ENCODE peak calls at places on chromosomes 12 and 14, in nine cellular contexts. F is ovary, W is pancreas, G is stomach, M is psoas muscle, O is BJ, P is progenitor cell of endocrine pancreas, Q is H9, K is PC-3. T is an unnamed sample.
A peak's percentile ranks its signal among the peaks of the same experiment; 100 is the strongest.

GRCh38 chr12:89138048-89138852 is 214.1 kb downstream of the DUSP6 start:
- DNase-seq in M (no peak), G (no peak), P (no peak), Q (no peak), W (no peak), K (peak; percentile 61), O (no peak), F (no peak), T (no peak)

GRCh38 chr14:61177279-61178225 is 103.6 kb downstream of the TMEM30B start:
- DNase-seq in F (no peak), W (no peak), P (no peak), G (no peak), K (peak; percentile 49), Q (peak; percentile 50), M (no peak), O (no peak), T (no peak)

GRCh38 chr12:79689477-79690155 is 1.1 kb downstream of the PAWR start:
- DNase-seq in O (no peak), W (peak; percentile 84), F (peak; percentile 50), P (peak; percentile 34), G (peak; percentile 49), K (peak; percentile 61), M (peak; percentile 57), Q (peak; percentile 57), T (peak; percentile 45)

GRCh38 chr12:92570056-92570753 is 132.6 kb upstream of the PLEKHG7 start:
- DNase-seq in M (no peak), O (peak; percentile 16), F (peak; percentile 46), K (peak; percentile 91), P (peak; percentile 41), Q (peak; percentile 48), G (peak; percentile 61), W (no peak), T (peak; percentile 48)

GRCh38 chr14:35808076-35808657 is 928 bp downstream of the RALGAPA1 start:
- DNase-seq in O (no peak), G (peak; percentile 38), Q (no peak), M (no peak), F (no peak), P (no peak), W (no peak), K (peak; percentile 67), T (no peak)

GRCh38 chr12:29519585-29520182 is 22.2 kb upstream of the OVCH1 start:
- DNase-seq in F (no peak), Q (no peak), W (no peak), K (peak; percentile 86), M (no peak), O (no peak), G (no peak), P (no peak), T (peak; percentile 43)

GRCh38 chr12:15928870-15929571 is 17.9 kb downstream of the DERA start:
- DNase-seq in G (no peak), Q (no peak), K (no peak), F (no peak), O (no peak), P (no peak), M (no peak), W (no peak), T (no peak)

GRCh38 chr12:59650594-59651229 is 54.9 kb downstream of the SLC16A7 start:
- DNase-seq in M (no peak), F (no peak), Q (no peak), K (no peak), W (no peak), O (no peak), P (no peak), G (no peak), T (no peak)

GRCh38 chr14:74945261-74945851 is 10.0 kb downstream of the PGF start:
- DNase-seq in O (no peak), M (peak; percentile 66), G (no peak), F (no peak), W (peak; percentile 59), K (peak; percentile 49), P (peak; percentile 39), Q (peak; percentile 82), T (peak; percentile 65)

DNA sequence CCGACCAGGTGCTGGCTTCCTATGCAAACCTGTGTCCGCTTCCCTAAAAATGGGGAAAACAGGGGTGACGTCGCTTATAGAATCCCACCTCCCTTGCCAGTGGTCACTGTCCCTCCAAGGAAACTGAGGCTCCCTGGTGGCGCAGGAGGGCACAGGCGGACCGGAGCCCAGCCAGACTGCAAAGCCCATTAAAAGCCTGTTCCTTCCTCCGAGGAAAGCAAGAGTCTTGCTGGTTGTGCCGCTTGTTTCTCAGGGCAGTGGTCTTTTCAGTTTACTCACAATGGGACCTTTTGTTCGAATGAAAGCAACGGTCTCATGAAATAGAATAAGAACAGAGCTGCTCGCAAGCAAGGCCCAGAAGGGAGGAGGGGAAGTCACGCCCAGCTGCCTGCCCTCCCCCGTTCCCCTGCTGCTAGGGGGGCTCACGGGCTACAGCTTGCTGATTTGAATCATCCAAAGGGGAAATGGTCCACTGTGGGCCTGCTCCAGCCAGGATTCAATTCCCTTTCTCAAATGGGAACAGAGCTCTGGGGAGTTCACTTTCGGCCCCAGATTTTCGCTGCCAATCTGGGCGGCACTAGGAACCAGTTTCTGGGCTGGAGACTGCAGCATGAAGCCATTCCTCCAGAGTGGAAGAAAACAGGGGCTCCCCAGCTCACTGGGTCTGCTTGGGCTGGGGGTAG is 4.6 kb upstream of the SELPLG start:
- DNase-seq in F (no peak), O (no peak), W (no peak), M (no peak), K (no peak), G (peak; percentile 22), Q (peak; percentile 78), P (no peak), T (no peak)
- TF ChIP-seq CTCF in F (no peak), O (no peak), W (no peak), M (no peak), K (no peak), G (no peak), Q (no peak), P (no peak), T (no peak)

DNA sequence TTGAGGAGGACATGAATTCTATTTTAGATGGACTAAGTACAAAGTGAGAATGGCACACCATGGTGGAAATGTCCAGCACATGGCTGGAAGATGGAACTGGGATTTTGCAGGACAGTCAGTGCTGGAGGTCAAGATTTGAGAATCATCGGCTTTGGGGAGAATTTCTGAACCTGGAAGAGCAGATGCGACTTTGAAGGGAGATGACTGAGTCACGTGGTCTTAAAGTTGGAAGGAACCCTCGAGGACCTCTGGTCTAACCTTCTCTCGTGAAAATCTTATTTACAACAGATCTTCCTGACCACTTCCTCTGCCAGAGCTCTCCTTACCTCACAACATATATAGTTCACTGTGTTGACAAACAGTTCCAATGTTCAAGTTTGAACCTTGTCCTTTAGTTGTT is 415.4 kb downstream of the ATP23 start:
- DNase-seq in F (no peak), P (no peak), Q (no peak), G (no peak), M (no peak), W (no peak), O (no peak), K (no peak), T (no peak)
- TF ChIP-seq CTCF in F (no peak), P (no peak), Q (no peak), G (no peak), M (no peak), W (no peak), O (no peak), K (no peak), T (no peak)

GRCh38 chr14:52683985-52684520 is 11.3 kb downstream of the ERO1A start:
- DNase-seq in W (no peak), M (no peak), G (no peak), O (no peak), Q (no peak), F (no peak), K (no peak), P (no peak), T (no peak)

GRCh38 chr14:52678591-52678990 is 16.8 kb downstream of the ERO1A start:
- DNase-seq in K (peak; percentile 56), W (no peak), P (no peak), M (no peak), G (no peak), Q (no peak), O (no peak), F (no peak), T (no peak)
- TF ChIP-seq CTCF in K (peak; percentile 76), W (peak; percentile 6), P (peak; percentile 50), M (no peak), G (no peak), Q (peak; percentile 66), O (peak; percentile 15), F (no peak), T (peak; percentile 51)

DNA sequence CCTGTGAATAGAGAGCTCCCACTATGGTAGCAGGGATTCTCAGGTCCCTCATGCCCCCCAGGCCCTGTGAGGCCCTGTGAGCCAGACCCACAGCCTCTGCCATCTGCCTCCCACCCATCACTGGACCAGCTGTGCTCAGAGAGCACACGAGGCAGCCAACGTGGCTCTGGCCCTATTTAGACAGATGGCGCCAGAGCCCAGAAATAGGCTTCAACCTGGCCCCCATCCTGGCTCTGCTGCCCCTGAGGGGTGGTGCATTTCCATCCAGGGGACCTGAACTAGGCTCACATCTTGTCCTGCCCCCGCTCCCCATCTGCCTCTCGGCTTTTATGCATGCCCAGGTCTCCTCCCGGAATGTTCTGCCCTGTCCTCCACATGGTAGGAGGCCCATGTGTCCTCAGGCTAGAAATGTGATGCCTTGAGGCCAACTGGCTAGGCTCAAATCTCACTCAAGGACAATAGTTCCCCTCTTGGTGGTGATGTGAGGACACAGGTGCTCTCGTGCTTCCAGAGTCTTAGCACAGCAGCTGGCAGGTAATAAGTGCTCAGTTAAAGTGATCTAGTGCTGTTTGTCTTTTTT is 18.9 kb downstream of the TMEM63C start:
- DNase-seq in K (no peak), M (no peak), Q (no peak), G (no peak), W (no peak), P (no peak), O (no peak), F (no peak), T (no peak)
- TF ChIP-seq CTCF in K (no peak), M (no peak), Q (no peak), G (no peak), W (no peak), P (no peak), O (no peak), F (no peak), T (no peak)

T was measured in Caco-2.